ENCODE peak calls at places on chromosome 2, in ten cellular contexts. One of them, this sample, is unnamed. For H3K27me3 and H3K4me1, the result is how much of the 10 kb centered on the place peaks cover.

GRCh38 chr2:82993631-82994030 is 1465.4 kb downstream of the SUCLG1 start:
- DNase-seq in naive thymus-derived CD4-positive, alpha-beta T cell: no peak
- DNase-seq in thoracic aorta: no peak
- DNase-seq in SK-N-SH: no peak
- DNase-seq in uterus: no peak
- DNase-seq in heart right ventricle: no peak
- DNase-seq in small intestine: no peak
- DNase-seq in endodermal cell: no peak
- DNase-seq in GM23338: peak
- DNase-seq in iPS DF 6.9: no peak
- DNase-seq in this sample: peak

GRCh38 chr2:173964565-173965371 is 405 bp downstream of the SP3 start:
- DNase-seq in endodermal cell: peak
- DNase-seq in thoracic aorta: peak
- DNase-seq in small intestine: peak
- DNase-seq in iPS DF 6.9: peak
- DNase-seq in GM23338: peak
- DNase-seq in naive thymus-derived CD4-positive, alpha-beta T cell: peak
- DNase-seq in uterus: peak
- DNase-seq in heart right ventricle: peak
- DNase-seq in SK-N-SH: peak
- DNase-seq in this sample: peak

GRCh38 chr2:17538844-17539554 is 1.5 kb upstream of the VSNL1 start:
- DNase-seq in SK-N-SH: peak
- DNase-seq in thoracic aorta: no peak
- DNase-seq in GM23338: peak
- DNase-seq in naive thymus-derived CD4-positive, alpha-beta T cell: no peak
- DNase-seq in heart right ventricle: peak
- DNase-seq in iPS DF 6.9: no peak
- DNase-seq in endodermal cell: peak
- DNase-seq in uterus: peak
- DNase-seq in small intestine: no peak
- DNase-seq in this sample: peak

GRCh38 chr2:159988412-159988970 is 73.9 kb downstream of the PLA2R1 start:
- DNase-seq in naive thymus-derived CD4-positive, alpha-beta T cell: no peak
- DNase-seq in small intestine: no peak
- DNase-seq in heart right ventricle: no peak
- DNase-seq in iPS DF 6.9: no peak
- DNase-seq in SK-N-SH: no peak
- DNase-seq in GM23338: no peak
- DNase-seq in uterus: no peak
- DNase-seq in endodermal cell: no peak
- DNase-seq in thoracic aorta: no peak
- DNase-seq in this sample: no peak

GRCh38 chr2:182320106-182320505 is 106.7 kb downstream of the PDE1A start:
- DNase-seq in thoracic aorta: no peak
- DNase-seq in naive thymus-derived CD4-positive, alpha-beta T cell: no peak
- DNase-seq in endodermal cell: no peak
- DNase-seq in SK-N-SH: no peak
- DNase-seq in GM23338: no peak
- DNase-seq in iPS DF 6.9: no peak
- DNase-seq in uterus: no peak
- DNase-seq in heart right ventricle: no peak
- DNase-seq in small intestine: no peak
- DNase-seq in this sample: no peak

GRCh38 chr2:55885129-55885943 is 38.2 kb downstream of the EFEMP1 start:
- DNase-seq in GM23338: no peak
- DNase-seq in endodermal cell: no peak
- DNase-seq in small intestine: no peak
- DNase-seq in thoracic aorta: no peak
- DNase-seq in SK-N-SH: no peak
- DNase-seq in iPS DF 6.9: no peak
- DNase-seq in uterus: peak
- DNase-seq in heart right ventricle: no peak
- DNase-seq in naive thymus-derived CD4-positive, alpha-beta T cell: no peak
- DNase-seq in this sample: no peak

GRCh38 chr2:50335433-50335832 is 696.5 kb downstream of the NRXN1 start:
- DNase-seq in SK-N-SH: no peak
- DNase-seq in small intestine: no peak
- DNase-seq in GM23338: peak
- DNase-seq in endodermal cell: no peak
- DNase-seq in naive thymus-derived CD4-positive, alpha-beta T cell: no peak
- DNase-seq in iPS DF 6.9: no peak
- DNase-seq in heart right ventricle: no peak
- DNase-seq in thoracic aorta: no peak
- DNase-seq in uterus: no peak
- DNase-seq in this sample: no peak

GRCh38 chr2:150911766-150912280 is 349.8 kb downstream of the RBM43 start:
- DNase-seq in endodermal cell: peak
- DNase-seq in heart right ventricle: peak
- DNase-seq in small intestine: no peak
- DNase-seq in SK-N-SH: no peak
- DNase-seq in GM23338: peak
- DNase-seq in uterus: peak
- DNase-seq in naive thymus-derived CD4-positive, alpha-beta T cell: no peak
- DNase-seq in thoracic aorta: no peak
- DNase-seq in iPS DF 6.9: no peak
- DNase-seq in this sample: no peak

GRCh38 chr2:110772383-110772755 is 40.0 kb downstream of the ACOXL start:
- DNase-seq in uterus: no peak
- DNase-seq in thoracic aorta: no peak
- DNase-seq in small intestine: no peak
- DNase-seq in iPS DF 6.9: no peak
- DNase-seq in naive thymus-derived CD4-positive, alpha-beta T cell: no peak
- DNase-seq in SK-N-SH: no peak
- DNase-seq in endodermal cell: no peak
- DNase-seq in GM23338: peak
- DNase-seq in heart right ventricle: no peak
- DNase-seq in this sample: no peak

GRCh38 chr2:110768591-110768990 is 36.2 kb downstream of the ACOXL start:
- DNase-seq in naive thymus-derived CD4-positive, alpha-beta T cell: no peak
- DNase-seq in SK-N-SH: no peak
- DNase-seq in thoracic aorta: no peak
- DNase-seq in small intestine: no peak
- DNase-seq in endodermal cell: no peak
- DNase-seq in GM23338: no peak
- DNase-seq in uterus: no peak
- DNase-seq in heart right ventricle: no peak
- DNase-seq in iPS DF 6.9: no peak
- DNase-seq in this sample: peak

GRCh38 chr2:110771549-110772382 is 39.4 kb downstream of the ACOXL start:
- DNase-seq in heart right ventricle: no peak
- DNase-seq in GM23338: peak
- DNase-seq in SK-N-SH: no peak
- DNase-seq in uterus: no peak
- DNase-seq in thoracic aorta: no peak
- DNase-seq in small intestine: no peak
- DNase-seq in endodermal cell: no peak
- DNase-seq in naive thymus-derived CD4-positive, alpha-beta T cell: no peak
- DNase-seq in iPS DF 6.9: peak
- DNase-seq in this sample: no peak

GRCh38 chr2:110770696-110771425 is 38.5 kb downstream of the ACOXL start:
- DNase-seq in endodermal cell: peak
- DNase-seq in thoracic aorta: no peak
- DNase-seq in SK-N-SH: peak
- DNase-seq in GM23338: no peak
- DNase-seq in naive thymus-derived CD4-positive, alpha-beta T cell: no peak
- DNase-seq in uterus: no peak
- DNase-seq in iPS DF 6.9: no peak
- DNase-seq in small intestine: no peak
- DNase-seq in heart right ventricle: no peak
- DNase-seq in this sample: peak

GRCh38 chr2:110770308-110770695 is 37.9 kb downstream of the ACOXL start:
- DNase-seq in iPS DF 6.9: no peak
- DNase-seq in GM23338: no peak
- DNase-seq in heart right ventricle: peak
- DNase-seq in naive thymus-derived CD4-positive, alpha-beta T cell: no peak
- DNase-seq in endodermal cell: no peak
- DNase-seq in uterus: no peak
- DNase-seq in small intestine: no peak
- DNase-seq in thoracic aorta: no peak
- DNase-seq in SK-N-SH: peak
- DNase-seq in this sample: no peak
- H3K27me3 ChIP-seq in iPS DF 6.9: under half
- H3K27me3 ChIP-seq in GM23338: under half
- H3K27me3 ChIP-seq in heart right ventricle: under half
- H3K27me3 ChIP-seq in naive thymus-derived CD4-positive, alpha-beta T cell: under half
- H3K27me3 ChIP-seq in endodermal cell: half or more
- H3K27me3 ChIP-seq in uterus: under half
- H3K27me3 ChIP-seq in small intestine: under half
- H3K27me3 ChIP-seq in thoracic aorta: under half
- H3K27me3 ChIP-seq in SK-N-SH: under half
- H3K27me3 ChIP-seq in this sample: under half

DNA sequence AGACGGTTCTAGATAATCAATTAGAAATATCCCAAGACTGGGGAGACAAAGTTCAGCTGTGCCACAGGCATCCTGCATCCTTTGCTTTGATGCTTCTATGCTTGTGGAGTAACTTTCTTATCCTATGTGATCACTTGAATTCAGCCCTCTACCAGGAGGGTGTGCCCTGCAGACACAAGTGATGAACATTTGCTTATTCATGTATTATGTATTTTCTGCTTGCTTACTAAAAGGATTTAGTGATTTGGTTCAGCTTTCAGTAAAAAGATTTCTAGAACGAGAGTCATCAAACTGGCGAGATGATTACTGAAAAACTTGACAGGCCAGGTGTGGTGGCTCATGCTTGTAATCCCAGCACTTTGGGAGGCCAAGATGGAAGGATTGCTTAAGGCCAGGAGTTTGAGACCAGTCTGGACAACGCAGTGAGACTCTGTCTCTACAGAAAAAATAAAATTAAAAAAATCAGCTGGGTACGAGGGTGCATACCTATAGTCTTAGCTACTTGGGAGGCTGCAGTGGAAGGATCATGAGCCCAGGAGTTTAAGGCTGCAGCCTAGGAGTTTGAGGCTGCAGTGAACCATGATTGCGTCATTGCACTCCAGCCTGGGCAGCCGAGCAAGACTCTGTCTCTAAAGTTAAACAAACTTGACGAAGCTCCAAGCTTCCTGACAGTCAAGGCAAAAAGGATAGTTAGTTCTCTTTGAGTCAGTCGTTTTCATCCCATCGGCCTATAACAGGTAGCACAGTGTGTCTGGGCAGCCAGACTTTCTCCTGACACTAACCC is 13.3 kb downstream of the HK2 start:
- DNase-seq in uterus: no peak
- DNase-seq in naive thymus-derived CD4-positive, alpha-beta T cell: no peak
- DNase-seq in endodermal cell: no peak
- DNase-seq in GM23338: no peak
- DNase-seq in thoracic aorta: no peak
- DNase-seq in heart right ventricle: no peak
- DNase-seq in small intestine: no peak
- DNase-seq in iPS DF 6.9: no peak
- DNase-seq in SK-N-SH: no peak
- DNase-seq in this sample: no peak
- H3K4me1 ChIP-seq in uterus: under half
- H3K4me1 ChIP-seq in naive thymus-derived CD4-positive, alpha-beta T cell: half or more
- H3K4me1 ChIP-seq in endodermal cell: under half
- H3K4me1 ChIP-seq in GM23338: half or more
- H3K4me1 ChIP-seq in thoracic aorta: under half
- H3K4me1 ChIP-seq in heart right ventricle: half or more
- H3K4me1 ChIP-seq in small intestine: under half
- H3K4me1 ChIP-seq in iPS DF 6.9: under half
- H3K4me1 ChIP-seq in SK-N-SH: half or more
- H3K4me1 ChIP-seq in this sample: under half

GRCh38 chr2:129781749-129782617 is 197.5 kb upstream of the RAB6C start:
- DNase-seq in SK-N-SH: peak
- DNase-seq in GM23338: no peak
- DNase-seq in naive thymus-derived CD4-positive, alpha-beta T cell: no peak
- DNase-seq in uterus: no peak
- DNase-seq in iPS DF 6.9: no peak
- DNase-seq in thoracic aorta: no peak
- DNase-seq in heart right ventricle: no peak
- DNase-seq in small intestine: no peak
- DNase-seq in endodermal cell: peak
- DNase-seq in this sample: no peak

GRCh38 chr2:129778608-129778877 is 200.9 kb upstream of the RAB6C start:
- DNase-seq in uterus: no peak
- DNase-seq in thoracic aorta: no peak
- DNase-seq in SK-N-SH: no peak
- DNase-seq in GM23338: no peak
- DNase-seq in endodermal cell: peak
- DNase-seq in naive thymus-derived CD4-positive, alpha-beta T cell: no peak
- DNase-seq in iPS DF 6.9: no peak
- DNase-seq in heart right ventricle: no peak
- DNase-seq in small intestine: no peak
- DNase-seq in this sample: no peak

GRCh38 chr2:129779783-129780182 is 199.7 kb upstream of the RAB6C start:
- DNase-seq in SK-N-SH: no peak
- DNase-seq in uterus: no peak
- DNase-seq in endodermal cell: peak
- DNase-seq in heart right ventricle: no peak
- DNase-seq in iPS DF 6.9: no peak
- DNase-seq in GM23338: no peak
- DNase-seq in small intestine: no peak
- DNase-seq in naive thymus-derived CD4-positive, alpha-beta T cell: no peak
- DNase-seq in thoracic aorta: no peak
- DNase-seq in this sample: no peak

GRCh38 chr2:129782618-129782960 is 196.9 kb upstream of the RAB6C start:
- DNase-seq in naive thymus-derived CD4-positive, alpha-beta T cell: no peak
- DNase-seq in SK-N-SH: peak
- DNase-seq in GM23338: no peak
- DNase-seq in small intestine: no peak
- DNase-seq in thoracic aorta: no peak
- DNase-seq in iPS DF 6.9: no peak
- DNase-seq in endodermal cell: peak
- DNase-seq in uterus: no peak
- DNase-seq in heart right ventricle: no peak
- DNase-seq in this sample: no peak

GRCh38 chr2:129780316-129781282 is 198.9 kb upstream of the RAB6C start:
- DNase-seq in iPS DF 6.9: no peak
- DNase-seq in small intestine: no peak
- DNase-seq in naive thymus-derived CD4-positive, alpha-beta T cell: no peak
- DNase-seq in thoracic aorta: no peak
- DNase-seq in GM23338: no peak
- DNase-seq in SK-N-SH: no peak
- DNase-seq in endodermal cell: peak
- DNase-seq in uterus: no peak
- DNase-seq in heart right ventricle: no peak
- DNase-seq in this sample: no peak
- H3K27me3 ChIP-seq in iPS DF 6.9: under half
- H3K27me3 ChIP-seq in small intestine: under half
- H3K27me3 ChIP-seq in naive thymus-derived CD4-positive, alpha-beta T cell: under half
- H3K27me3 ChIP-seq in thoracic aorta: under half
- H3K27me3 ChIP-seq in GM23338: under half
- H3K27me3 ChIP-seq in SK-N-SH: under half
- H3K27me3 ChIP-seq in endodermal cell: under half
- H3K27me3 ChIP-seq in uterus: under half
- H3K27me3 ChIP-seq in heart right ventricle: under half
- H3K27me3 ChIP-seq in this sample: under half

DNA sequence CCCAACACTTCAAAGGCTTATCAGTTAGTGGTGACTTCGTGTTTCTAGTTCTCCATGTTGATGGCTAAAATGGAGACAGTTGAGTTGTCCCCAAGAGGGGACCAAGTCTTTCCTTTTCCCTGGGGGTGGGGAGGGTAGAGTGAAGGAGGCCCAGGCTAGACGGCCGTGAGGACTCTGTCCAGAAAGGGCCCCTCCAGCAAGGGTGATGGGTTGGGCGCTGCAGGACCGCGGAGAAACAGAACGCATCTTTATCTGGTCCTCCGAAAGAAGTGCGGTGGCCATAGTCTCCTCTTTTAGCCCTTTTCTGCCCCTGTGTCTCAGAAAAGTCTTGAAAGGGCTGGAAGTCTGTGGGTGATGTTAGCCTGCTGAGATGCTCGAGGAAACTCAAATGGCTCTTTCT is 153.2 kb downstream of the GLI2 start:
- DNase-seq in heart right ventricle: no peak
- DNase-seq in thoracic aorta: no peak
- DNase-seq in SK-N-SH: no peak
- DNase-seq in small intestine: no peak
- DNase-seq in endodermal cell: no peak
- DNase-seq in iPS DF 6.9: no peak
- DNase-seq in uterus: no peak
- DNase-seq in naive thymus-derived CD4-positive, alpha-beta T cell: no peak
- DNase-seq in GM23338: no peak
- DNase-seq in this sample: no peak
- H3K4me1 ChIP-seq in heart right ventricle: under half
- H3K4me1 ChIP-seq in thoracic aorta: under half
- H3K4me1 ChIP-seq in SK-N-SH: under half
- H3K4me1 ChIP-seq in small intestine: under half
- H3K4me1 ChIP-seq in endodermal cell: under half
- H3K4me1 ChIP-seq in iPS DF 6.9: under half
- H3K4me1 ChIP-seq in uterus: under half
- H3K4me1 ChIP-seq in naive thymus-derived CD4-positive, alpha-beta T cell: under half
- H3K4me1 ChIP-seq in GM23338: under half
- H3K4me1 ChIP-seq in this sample: under half